ENCODE peak calls at places on chromosomes 2 and 18, in six cellular contexts. One of them, this sample, is unnamed.

GRCh38 chr18:79744625-79745024 is 53.1 kb upstream of the KCNG2 start:
- DNase-seq in H9: no peak
- DNase-seq in IMR-90: no peak
- DNase-seq in H1: no peak
- DNase-seq in neuronal stem cell: no peak
- DNase-seq in mesenchymal stem cell: no peak
- DNase-seq in this sample: no peak

GRCh38 chr18:5456577-5457466 is 87.0 kb downstream of the EPB41L3 start:
- DNase-seq in H9: peak; percentile 42
- DNase-seq in IMR-90: peak; percentile 62
- DNase-seq in H1: peak; percentile 56
- DNase-seq in neuronal stem cell: peak; percentile 32
- DNase-seq in mesenchymal stem cell: no peak
- DNase-seq in this sample: no peak

GRCh38 chr2:207869784-207870778 is 100.4 kb upstream of the FZD5 start:
- DNase-seq in H9: no peak
- DNase-seq in IMR-90: peak; percentile 83
- DNase-seq in H1: no peak
- DNase-seq in neuronal stem cell: no peak
- DNase-seq in mesenchymal stem cell: peak; percentile 63
- DNase-seq in this sample: peak; percentile 61

GRCh38 chr18:25825066-25825465 is 265.3 kb downstream of the SS18 start:
- DNase-seq in H9: no peak
- DNase-seq in IMR-90: no peak
- DNase-seq in H1: no peak
- DNase-seq in neuronal stem cell: no peak
- DNase-seq in mesenchymal stem cell: peak; percentile 52
- DNase-seq in this sample: no peak

GRCh38 chr2:162069200-162069910 is 4.7 kb downstream of the DPP4 start:
- DNase-seq in H9: no peak
- DNase-seq in IMR-90: peak; percentile 21
- DNase-seq in H1: no peak
- DNase-seq in neuronal stem cell: no peak
- DNase-seq in mesenchymal stem cell: no peak
- DNase-seq in this sample: no peak

GRCh38 chr18:1014496-1014895 is 109.8 kb downstream of the ADCYAP1 start:
- DNase-seq in H9: no peak
- DNase-seq in IMR-90: no peak
- DNase-seq in H1: no peak
- DNase-seq in neuronal stem cell: no peak
- DNase-seq in mesenchymal stem cell: peak; percentile 43
- DNase-seq in this sample: no peak

GRCh38 chr2:230794472-230794871 is 70.3 kb upstream of the ITM2C start:
- DNase-seq in H9: no peak
- DNase-seq in IMR-90: peak; percentile 19
- DNase-seq in H1: no peak
- DNase-seq in neuronal stem cell: no peak
- DNase-seq in mesenchymal stem cell: peak; percentile 84
- DNase-seq in this sample: peak; percentile 92

GRCh38 chr2:102690012-102690411 is 70.7 kb downstream of the SLC9A2 start:
- DNase-seq in H9: no peak
- DNase-seq in IMR-90: no peak
- DNase-seq in H1: no peak
- DNase-seq in neuronal stem cell: no peak
- DNase-seq in mesenchymal stem cell: no peak
- DNase-seq in this sample: no peak

GRCh38 chr2:135124924-135125886 is 73.1 kb downstream of the RAB3GAP1 start:
- DNase-seq in H9: no peak
- DNase-seq in IMR-90: peak; percentile 17
- DNase-seq in H1: no peak
- DNase-seq in neuronal stem cell: no peak
- DNase-seq in mesenchymal stem cell: no peak
- DNase-seq in this sample: no peak

GRCh38 chr2:44244135-44244871 is 31.0 kb upstream of the SLC3A1 start:
- DNase-seq in H9: peak; percentile 61
- DNase-seq in IMR-90: peak; percentile 68
- DNase-seq in H1: no peak
- DNase-seq in neuronal stem cell: peak; percentile 63
- DNase-seq in mesenchymal stem cell: peak; percentile 73
- DNase-seq in this sample: peak; percentile 81

GRCh38 chr2:64653174-64654062 is at the start of gene SERTAD2:
- DNase-seq in H9: peak; percentile 88
- DNase-seq in IMR-90: peak; percentile 84
- DNase-seq in H1: peak; percentile 85
- DNase-seq in neuronal stem cell: peak; percentile 84
- DNase-seq in mesenchymal stem cell: peak; percentile 91
- DNase-seq in this sample: peak; percentile 75

GRCh38 chr2:149877064-149877463 is 289.5 kb upstream of the MMADHC start:
- DNase-seq in H9: no peak
- DNase-seq in IMR-90: no peak
- DNase-seq in H1: no peak
- DNase-seq in neuronal stem cell: no peak
- DNase-seq in mesenchymal stem cell: no peak
- DNase-seq in this sample: no peak

GRCh38 chr2:174591740-174592139 is 5.9 kb downstream of the WIPF1 start:
- DNase-seq in H9: no peak
- DNase-seq in IMR-90: no peak
- DNase-seq in H1: no peak
- DNase-seq in neuronal stem cell: no peak
- DNase-seq in mesenchymal stem cell: no peak
- DNase-seq in this sample: no peak

GRCh38 chr2:115574667-115575066 is 1132.2 kb downstream of the DPP10 start:
- DNase-seq in H9: no peak
- DNase-seq in IMR-90: no peak
- DNase-seq in H1: no peak
- DNase-seq in neuronal stem cell: no peak
- DNase-seq in mesenchymal stem cell: no peak
- DNase-seq in this sample: no peak

GRCh38 chr2:209473930-209474419 is 50.1 kb downstream of the MAP2 start:
- DNase-seq in H9: no peak
- DNase-seq in IMR-90: peak; percentile 88
- DNase-seq in H1: no peak
- DNase-seq in neuronal stem cell: no peak
- DNase-seq in mesenchymal stem cell: peak; percentile 85
- DNase-seq in this sample: no peak

GRCh38 chr2:197097578-197098366 is 171.3 kb upstream of the PGAP1 start:
- DNase-seq in H9: no peak
- DNase-seq in IMR-90: peak; percentile 95
- DNase-seq in H1: no peak
- DNase-seq in neuronal stem cell: no peak
- DNase-seq in mesenchymal stem cell: peak; percentile 85
- DNase-seq in this sample: peak; percentile 87

GRCh38 chr2:99554238-99554637 is 64.4 kb upstream of the REV1 start:
- DNase-seq in H9: peak; percentile 81
- DNase-seq in IMR-90: no peak
- DNase-seq in H1: peak; percentile 81
- DNase-seq in neuronal stem cell: no peak
- DNase-seq in mesenchymal stem cell: no peak
- DNase-seq in this sample: peak; percentile 40

GRCh38 chr2:64807417-64807816 is 153.7 kb upstream of the SERTAD2 start:
- DNase-seq in H9: no peak
- DNase-seq in IMR-90: peak; percentile 100
- DNase-seq in H1: no peak
- DNase-seq in neuronal stem cell: no peak
- DNase-seq in mesenchymal stem cell: peak; percentile 97
- DNase-seq in this sample: peak; percentile 98

GRCh38 chr2:99651930-99652670 is 162.3 kb upstream of the REV1 start:
- DNase-seq in H9: no peak
- DNase-seq in IMR-90: peak; percentile 75
- DNase-seq in H1: no peak
- DNase-seq in neuronal stem cell: no peak
- DNase-seq in mesenchymal stem cell: peak; percentile 45
- DNase-seq in this sample: no peak

GRCh38 chr18:32956591-32957310 is 183.9 kb upstream of the KLHL14 start:
- DNase-seq in H9: peak; percentile 29
- DNase-seq in IMR-90: peak; percentile 18
- DNase-seq in H1: no peak
- DNase-seq in neuronal stem cell: no peak
- DNase-seq in mesenchymal stem cell: peak; percentile 48
- DNase-seq in this sample: no peak

GRCh38 chr18:36420826-36421225 is 123.3 kb downstream of the FHOD3 start:
- DNase-seq in H9: no peak
- DNase-seq in IMR-90: no peak
- DNase-seq in H1: no peak
- DNase-seq in neuronal stem cell: no peak
- DNase-seq in mesenchymal stem cell: peak; percentile 3
- DNase-seq in this sample: peak; percentile 53

GRCh38 chr2:6312377-6312776 is 553.3 kb downstream of the CMPK2 start:
- DNase-seq in H9: no peak
- DNase-seq in IMR-90: no peak
- DNase-seq in H1: no peak
- DNase-seq in neuronal stem cell: no peak
- DNase-seq in mesenchymal stem cell: no peak
- DNase-seq in this sample: no peak

GRCh38 chr2:60152226-60152833 is 401.1 kb downstream of the BCL11A start:
- DNase-seq in H9: no peak
- DNase-seq in IMR-90: peak; percentile 12
- DNase-seq in H1: no peak
- DNase-seq in neuronal stem cell: no peak
- DNase-seq in mesenchymal stem cell: peak; percentile 6
- DNase-seq in this sample: no peak

GRCh38 chr18:38458673-38459072 is 893.1 kb upstream of the CELF4 start:
- DNase-seq in H9: no peak
- DNase-seq in IMR-90: no peak
- DNase-seq in H1: no peak
- DNase-seq in neuronal stem cell: no peak
- DNase-seq in mesenchymal stem cell: no peak
- DNase-seq in this sample: no peak
- H3K18ac ChIP-seq in H9: no peak overlapping the region
- H3K18ac ChIP-seq in IMR-90: no peak overlapping the region
- H3K18ac ChIP-seq in H1: no peak overlapping the region
- H3K18ac ChIP-seq in neuronal stem cell: no peak overlapping the region
- H3K18ac ChIP-seq in mesenchymal stem cell: no peak overlapping the region
- H3K18ac ChIP-seq in this sample: no peak overlapping the region

DNA sequence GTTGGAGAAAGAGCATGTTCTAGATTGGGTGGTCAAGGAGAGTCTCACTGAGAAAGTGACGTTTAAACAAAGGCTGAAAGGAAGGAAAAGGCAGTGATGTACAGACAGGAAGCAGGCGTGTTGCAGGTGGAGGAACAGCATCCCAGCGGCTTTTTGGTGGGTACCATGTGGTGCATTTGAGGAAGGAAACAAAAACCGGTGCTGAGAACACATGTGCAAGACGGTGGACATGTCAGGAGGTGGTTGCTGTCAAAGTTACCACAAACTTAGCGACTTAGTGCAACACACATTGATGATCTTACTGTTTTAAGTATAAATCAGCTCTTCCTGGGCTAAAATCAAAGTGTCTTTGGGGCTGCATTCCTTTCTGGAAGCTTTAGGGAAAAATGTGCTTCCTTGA is 380.7 kb downstream of the FBXO15 start:
- DNase-seq in H9: no peak
- DNase-seq in IMR-90: no peak
- DNase-seq in H1: no peak
- DNase-seq in neuronal stem cell: no peak
- DNase-seq in mesenchymal stem cell: no peak
- DNase-seq in this sample: no peak
- H2AFZ ChIP-seq in H9: no peak overlapping the region
- H2AFZ ChIP-seq in IMR-90: no peak overlapping the region
- H2AFZ ChIP-seq in H1: no peak overlapping the region
- H2AFZ ChIP-seq in neuronal stem cell: no peak overlapping the region
- H2AFZ ChIP-seq in mesenchymal stem cell: no peak overlapping the region
- H2AFZ ChIP-seq in this sample: no peak overlapping the region

GRCh38 chr18:49613141-49613641 is 51.3 kb downstream of the LIPG start:
- DNase-seq in H9: peak; percentile 92
- DNase-seq in IMR-90: no peak
- DNase-seq in H1: peak; percentile 78
- DNase-seq in neuronal stem cell: peak; percentile 71
- DNase-seq in mesenchymal stem cell: no peak
- DNase-seq in this sample: no peak
- H3K23ac ChIP-seq in H9: no peak overlapping the region
- H3K23ac ChIP-seq in IMR-90: no peak overlapping the region
- H3K23ac ChIP-seq in H1: no peak overlapping the region
- H3K23ac ChIP-seq in neuronal stem cell: no peak overlapping the region
- H3K23ac ChIP-seq in mesenchymal stem cell: no peak overlapping the region
- H3K23ac ChIP-seq in this sample: no peak overlapping the region

DNA sequence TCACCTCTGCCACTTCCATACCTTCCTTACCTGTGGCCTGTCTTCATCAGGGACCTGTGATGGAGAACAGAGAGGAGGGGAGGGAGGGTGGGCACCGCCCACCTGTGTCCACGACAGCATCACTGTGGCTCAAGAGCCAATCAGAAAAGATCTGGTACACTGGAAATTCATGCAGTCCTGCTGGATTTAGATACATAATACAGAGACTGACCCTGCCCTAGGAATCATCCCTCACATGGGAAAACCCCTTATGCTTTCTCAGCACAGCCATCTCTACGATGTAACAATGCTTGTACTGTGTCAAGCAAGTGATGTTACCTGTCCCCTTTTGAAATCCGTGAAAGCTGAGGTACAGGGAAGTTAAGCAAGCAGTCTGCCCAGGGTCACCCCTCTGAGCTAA is 145.6 kb upstream of the EPAS1 start:
- DNase-seq in H9: no peak
- DNase-seq in IMR-90: peak; percentile 60
- DNase-seq in H1: no peak
- DNase-seq in neuronal stem cell: no peak
- DNase-seq in mesenchymal stem cell: peak; percentile 54
- DNase-seq in this sample: no peak
- H3K18ac ChIP-seq in H9: no peak overlapping the region
- H3K18ac ChIP-seq in IMR-90: peak overlapping the region; percentile 2
- H3K18ac ChIP-seq in H1: no peak overlapping the region
- H3K18ac ChIP-seq in neuronal stem cell: peak overlapping the region; percentile 34
- H3K18ac ChIP-seq in mesenchymal stem cell: no peak overlapping the region
- H3K18ac ChIP-seq in this sample: no peak overlapping the region

GRCh38 chr2:26412091-26412673 is 10.5 kb downstream of the DRC1 start:
- DNase-seq in H9: no peak
- DNase-seq in IMR-90: no peak
- DNase-seq in H1: no peak
- DNase-seq in neuronal stem cell: no peak
- DNase-seq in mesenchymal stem cell: peak; percentile 22
- DNase-seq in this sample: peak; percentile 79
- H2AFZ ChIP-seq in H9: no peak overlapping the region
- H2AFZ ChIP-seq in IMR-90: peak overlapping the region; percentile 33
- H2AFZ ChIP-seq in H1: no peak overlapping the region
- H2AFZ ChIP-seq in neuronal stem cell: peak overlapping the region; percentile 54
- H2AFZ ChIP-seq in mesenchymal stem cell: no peak overlapping the region
- H2AFZ ChIP-seq in this sample: no peak overlapping the region

GRCh38 chr2:73994544-73994831 is 9.8 kb downstream of the TET3 start:
- DNase-seq in H9: no peak
- DNase-seq in IMR-90: no peak
- DNase-seq in H1: no peak
- DNase-seq in neuronal stem cell: no peak
- DNase-seq in mesenchymal stem cell: no peak
- DNase-seq in this sample: no peak

GRCh38 chr2:73993376-73993775 is 8.7 kb downstream of the TET3 start:
- DNase-seq in H9: no peak
- DNase-seq in IMR-90: no peak
- DNase-seq in H1: no peak
- DNase-seq in neuronal stem cell: no peak
- DNase-seq in mesenchymal stem cell: no peak
- DNase-seq in this sample: no peak

GRCh38 chr2:73995810-73996209 is 11.1 kb downstream of the TET3 start:
- DNase-seq in H9: no peak
- DNase-seq in IMR-90: no peak
- DNase-seq in H1: no peak
- DNase-seq in neuronal stem cell: no peak
- DNase-seq in mesenchymal stem cell: no peak
- DNase-seq in this sample: no peak

GRCh38 chr2:73992036-73992435 is 7.3 kb downstream of the TET3 start:
- DNase-seq in H9: no peak
- DNase-seq in IMR-90: no peak
- DNase-seq in H1: no peak
- DNase-seq in neuronal stem cell: no peak
- DNase-seq in mesenchymal stem cell: no peak
- DNase-seq in this sample: no peak

GRCh38 chr2:73993799-73994543 is 9.3 kb downstream of the TET3 start:
- DNase-seq in H9: no peak
- DNase-seq in IMR-90: no peak
- DNase-seq in H1: no peak
- DNase-seq in neuronal stem cell: no peak
- DNase-seq in mesenchymal stem cell: no peak
- DNase-seq in this sample: no peak
- H3K23ac ChIP-seq in H9: no peak overlapping the region
- H3K23ac ChIP-seq in IMR-90: no peak overlapping the region
- H3K23ac ChIP-seq in H1: no peak overlapping the region
- H3K23ac ChIP-seq in neuronal stem cell: no peak overlapping the region
- H3K23ac ChIP-seq in mesenchymal stem cell: no peak overlapping the region
- H3K23ac ChIP-seq in this sample: no peak overlapping the region

This sample was measured in trophoblast cell.